ENCODE peak calls at places on chromosomes 3 and 15, in seven cellular contexts. O, J, S, F, G, X and T are unnamed samples.

GRCh38 chr15:68818088-68818670 is 2.5 kb downstream of the ANP32A start:
- DNase-seq in O (peak), G (peak), S (peak), X (peak), F (no peak), J (peak), T (peak)

GRCh38 chr15:60734846-60735245 is 255.9 kb upstream of the ICE2 start:
- DNase-seq in X (no peak), O (no peak), J (no peak), F (no peak), S (no peak), G (no peak), T (no peak)

GRCh38 chr3:52248165-52248541 is 2.6 kb downstream of the PPM1M start:
- DNase-seq in O (no peak), J (no peak), F (peak), X (no peak), S (no peak), G (no peak), T (no peak)

GRCh38 chr3:62175161-62175560 is 198.2 kb downstream of the FEZF2 start:
- DNase-seq in G (no peak), J (no peak), S (no peak), O (no peak), X (no peak), F (no peak), T (no peak)

GRCh38 chr3:99883138-99883461 is 65.4 kb downstream of the CMSS1 start:
- DNase-seq in G (no peak), X (no peak), J (no peak), F (no peak), S (no peak), O (no peak), T (no peak)

GRCh38 chr15:81502436-81502835 is 128.4 kb upstream of the TMC3 start:
- DNase-seq in O (no peak), X (no peak), S (no peak), J (no peak), G (no peak), F (no peak), T (no peak)

GRCh38 chr3:195270079-195270349 is 945 bp downstream of the XXYLT1 start:
- DNase-seq in O (no peak), G (no peak), S (no peak), F (no peak), X (no peak), J (no peak), T (no peak)

GRCh38 chr3:177726807-177727206 is 529.5 kb upstream of the TBL1XR1 start:
- DNase-seq in G (no peak), X (no peak), O (no peak), J (no peak), S (no peak), F (no peak), T (no peak)

GRCh38 chr15:90644946-90645725 is 72.0 kb upstream of the BLM start:
- DNase-seq in X (no peak), S (no peak), F (no peak), J (no peak), O (no peak), G (no peak), T (no peak)

GRCh38 chr15:73915085-73915484 is 11.2 kb upstream of the LOXL1 start:
- DNase-seq in F (no peak), G (no peak), J (no peak), S (no peak), X (no peak), O (no peak), T (no peak)

GRCh38 chr3:62211675-62212429 is 161.5 kb downstream of the FEZF2 start:
- DNase-seq in G (no peak), X (no peak), F (no peak), S (no peak), O (no peak), J (no peak), T (no peak)

GRCh38 chr15:51726302-51727073 is 11.0 kb downstream of the LYSMD2 start:
- DNase-seq in O (no peak), X (peak), J (peak), F (peak), S (peak), G (peak), T (peak)

GRCh38 chr15:51731549-51732267 is 5.7 kb downstream of the LYSMD2 start:
- DNase-seq in F (no peak), S (peak), O (peak), X (peak), G (no peak), J (peak), T (peak)

GRCh38 chr15:51724673-51725072 is 12.8 kb downstream of the LYSMD2 start:
- DNase-seq in J (no peak), S (no peak), X (no peak), O (no peak), G (no peak), F (no peak), T (no peak)

GRCh38 chr15:51724199-51724598 is 13.3 kb downstream of the LYSMD2 start:
- DNase-seq in J (no peak), G (no peak), O (no peak), F (no peak), S (no peak), X (no peak), T (no peak)

GRCh38 chr15:51727141-51727897 is 10.1 kb downstream of the LYSMD2 start:
- DNase-seq in J (peak), X (peak), F (no peak), S (no peak), O (no peak), G (peak), T (no peak)
- TF ChIP-seq CTCF in J (peak), X (peak), F (no peak), S (no peak), O (no peak), G (no peak), T (no peak)

DNA sequence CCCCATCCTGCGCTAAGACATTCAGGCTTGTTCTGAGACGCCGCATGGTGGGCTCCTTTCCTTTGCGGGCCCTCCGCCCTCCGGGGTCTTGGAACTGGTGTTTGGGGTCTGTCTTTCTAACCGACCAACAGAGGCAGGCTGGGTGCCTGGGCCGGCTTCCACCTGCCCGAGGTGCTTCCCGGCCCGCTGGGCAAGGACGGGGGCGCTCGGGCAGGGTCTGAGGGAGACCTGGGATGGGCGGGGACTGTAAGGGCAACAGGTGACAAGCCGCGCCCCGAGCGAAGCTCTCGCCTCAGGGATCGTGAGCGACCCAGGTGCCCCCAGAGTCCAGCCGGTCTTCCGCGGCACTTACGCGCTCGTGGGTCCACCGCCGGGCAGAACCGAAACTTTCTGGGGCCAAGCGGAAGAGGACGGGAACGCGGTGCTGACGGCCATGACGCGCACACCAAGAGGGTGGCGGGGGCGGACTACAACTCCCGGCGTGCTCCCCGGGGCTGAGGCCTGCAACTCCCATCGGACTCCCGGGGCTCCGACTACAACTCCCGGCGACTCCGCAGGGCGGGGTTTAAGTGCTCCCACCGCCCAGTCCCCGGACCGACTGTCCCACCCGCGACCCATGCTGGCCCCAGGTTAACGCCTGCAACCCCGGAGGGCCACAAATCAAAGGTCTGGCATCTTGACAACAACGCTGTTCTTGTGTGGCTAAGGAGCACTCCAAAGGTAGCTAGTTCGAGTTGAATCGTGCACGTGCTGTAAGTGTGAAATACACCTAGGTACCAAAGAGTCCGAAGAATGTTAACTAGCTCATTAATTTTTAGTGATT is at the start of gene FYCO1:
- DNase-seq in G (peak), O (peak), S (peak), X (peak), J (peak), F (peak), T (peak)
- TF ChIP-seq CTCF in G (no peak), O (no peak), S (no peak), X (no peak), J (no peak), F (no peak), T (no peak)

GRCh38 chr3:40109641-40110490 is 199.6 kb upstream of the EIF1B start:
- DNase-seq in F (no peak), X (peak), G (no peak), O (no peak), J (no peak), S (no peak), T (no peak)
- TF ChIP-seq CTCF in F (peak), X (peak), G (no peak), O (no peak), J (no peak), S (no peak), T (no peak)

GRCh38 chr15:96585634-96586386 is 255.3 kb downstream of the NR2F2 start:
- DNase-seq in G (peak), J (no peak), F (no peak), O (no peak), S (no peak), X (peak), T (no peak)
- TF ChIP-seq CTCF in G (peak), J (no peak), F (peak), O (no peak), S (no peak), X (peak), T (no peak)

DNA sequence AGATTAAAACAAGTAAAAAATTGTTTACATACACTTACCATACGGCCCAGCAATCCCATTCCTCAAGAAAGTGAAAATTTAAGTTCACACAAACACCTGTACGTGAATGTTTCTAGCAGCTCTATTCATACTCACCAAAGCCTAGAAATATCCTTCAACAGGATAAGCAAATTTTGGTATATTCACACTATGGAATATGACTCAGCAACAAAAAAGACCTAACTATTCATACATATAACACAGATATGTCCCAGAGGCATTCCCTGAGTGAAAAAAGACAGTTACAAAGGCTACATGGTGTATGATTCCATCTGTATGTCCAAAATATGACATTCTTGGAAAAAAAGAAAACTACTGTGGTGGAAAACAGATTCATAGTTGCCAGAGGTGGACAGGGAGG is 40.1 kb upstream of the THUMPD3 start:
- DNase-seq in S (no peak), X (no peak), J (no peak), G (no peak), F (no peak), O (no peak), T (no peak)
- TF ChIP-seq CTCF in S (no peak), X (no peak), J (no peak), G (no peak), F (no peak), O (no peak), T (no peak)

GRCh38 chr3:172808969-172809546 is 58.5 kb downstream of the ECT2 start:
- DNase-seq in O (no peak), S (no peak), J (peak), G (peak), X (peak), F (no peak), T (no peak)
- TF ChIP-seq CTCF in O (peak), S (no peak), J (peak), G (no peak), X (no peak), F (peak), T (peak)